ENCODE peak calls at places on chromosomes 2 and 18, in six cellular contexts. N is adrenal gland, A is GM23248, R is BJ, B is heart left ventricle, G is astrocyte. D is an unnamed sample.

GRCh38 chr2:181074457-181074856 is 94.1 kb downstream of the UBE2E3 start:
- DNase-seq in A (peak; percentile 35), G (peak; percentile 26), N (no peak), R (no peak), B (peak; percentile 10), D (no peak)

GRCh38 chr2:54423213-54423612 is 32.9 kb upstream of the SPTBN1 start:
- DNase-seq in B (peak; percentile 62), N (no peak), A (no peak), G (no peak), R (no peak), D (no peak)

GRCh38 chr2:88654714-88655113 is 27.4 kb upstream of the EIF2AK3 start:
- DNase-seq in B (no peak), N (no peak), R (no peak), G (peak; percentile 75), A (peak; percentile 69), D (no peak)

GRCh38 chr2:85187069-85187468 is 53.9 kb downstream of the TCF7L1 start:
- DNase-seq in G (peak; percentile 25), N (no peak), R (no peak), A (no peak), B (no peak), D (no peak)

GRCh38 chr2:74696758-74697327 is 42.8 kb downstream of the SEMA4F start:
- DNase-seq in R (no peak), G (peak; percentile 6), N (no peak), B (no peak), A (peak; percentile 47), D (no peak)

GRCh38 chr2:164430166-164430783 is 191.0 kb downstream of the GRB14 start:
- DNase-seq in A (peak; percentile 64), G (peak; percentile 24), R (no peak), N (no peak), B (no peak), D (peak; percentile 8)

GRCh38 chr2:241570961-241571581 is 12.5 kb downstream of the BOK start:
- DNase-seq in R (no peak), A (no peak), N (no peak), G (no peak), B (no peak), D (peak; percentile 50)

GRCh38 chr2:221060335-221060734 is 511.8 kb downstream of the EPHA4 start:
- DNase-seq in A (peak; percentile 54), R (peak; percentile 71), G (peak; percentile 85), N (no peak), B (no peak), D (no peak)

GRCh38 chr2:108906403-108907077 is 82.5 kb downstream of the EDAR start:
- DNase-seq in A (no peak), R (no peak), G (no peak), N (no peak), B (no peak), D (peak; percentile 22)

DNA sequence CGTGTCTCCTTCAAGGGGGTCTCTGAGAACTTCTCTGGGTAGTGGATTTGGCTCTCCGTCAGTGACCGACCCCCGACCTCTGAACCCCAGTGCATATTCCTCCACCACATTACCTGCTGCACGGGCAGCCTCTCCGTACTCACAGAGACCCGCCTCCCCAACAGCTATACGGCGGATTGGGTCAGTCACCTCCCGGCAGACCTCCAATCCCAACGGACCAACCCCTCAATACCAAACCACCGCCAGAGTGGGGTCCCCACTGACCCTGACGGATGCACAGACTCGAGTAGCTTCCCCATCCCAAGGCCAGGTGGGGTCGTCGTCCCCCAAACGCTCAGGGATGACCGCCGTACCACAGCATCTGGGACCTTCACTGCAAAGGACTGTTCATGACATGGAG is 168.2 kb downstream of the PKP4 start:
- DNase-seq in A (no peak), B (no peak), N (no peak), R (no peak), G (no peak), D (no peak)
- H3K36me3 ChIP-seq in A (peaks cover 27% of the 10 kb centered on the region), B (peaks cover 67% of the 10 kb centered on the region), N (peaks cover 7% of the 10 kb centered on the region), R (peaks cover 7% of the 10 kb centered on the region), G (peaks cover 12% of the 10 kb centered on the region), D (peaks cover 7% of the 10 kb centered on the region)

DNA sequence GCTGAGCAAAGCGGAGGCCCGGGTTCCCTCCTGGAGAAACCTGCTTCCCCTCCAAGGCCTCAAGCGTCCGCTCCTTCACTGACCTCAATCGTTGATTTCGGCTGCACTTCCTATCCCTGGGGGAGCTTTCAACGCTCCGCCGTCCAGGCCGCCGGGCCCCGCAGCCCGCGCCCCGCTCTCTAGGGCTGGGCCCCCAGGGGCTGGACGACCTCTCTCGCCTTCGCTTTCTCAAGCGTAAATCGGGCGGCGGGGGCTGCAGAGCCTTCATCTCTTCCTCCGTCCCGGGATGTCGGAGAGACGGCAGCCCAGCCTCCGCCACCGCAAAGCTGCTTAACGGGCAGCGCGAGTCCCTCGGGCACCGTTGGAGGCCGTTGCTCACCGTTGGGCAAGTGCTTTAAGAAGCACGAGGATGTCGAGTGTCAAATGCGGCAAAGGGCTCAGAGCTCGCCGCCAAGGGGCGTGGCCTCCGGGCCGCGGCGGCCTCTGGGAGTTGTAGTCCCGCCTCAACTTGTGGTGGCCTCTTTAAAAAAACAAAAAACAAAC is 8.5 kb downstream of the HES6 start:
- DNase-seq in B (peak; percentile 73), A (peak; percentile 77), G (peak; percentile 20), R (no peak), N (peak; percentile 78), D (peak; percentile 96)
- H3K4me3 ChIP-seq in B (peak overlapping the region; percentile 24), A (peak overlapping the region; percentile 66), G (peak overlapping the region; percentile 53), R (peak overlapping the region; percentile 42), N (peak overlapping the region; percentile 43), D (peak overlapping the region; percentile 53)

GRCh38 chr2:17541514-17541950 is 1.0 kb downstream of the VSNL1 start:
- DNase-seq in G (no peak), N (no peak), A (no peak), R (no peak), B (no peak), D (no peak)
- H3K27me3 ChIP-seq in G (no peaks in the 10 kb centered on the region), N (peaks cover 5% of the 10 kb centered on the region), A (no peaks in the 10 kb centered on the region), R (peaks cover 27% of the 10 kb centered on the region), B (no peaks in the 10 kb centered on the region), D (peaks cover 5% of the 10 kb centered on the region)

GRCh38 chr2:11805920-11806319 is 59.5 kb downstream of the LPIN1 start:
- DNase-seq in A (no peak), B (no peak), R (no peak), N (no peak), G (no peak), D (no peak)
- H3K36me3 ChIP-seq in A (peaks cover 23% of the 10 kb centered on the region), B (peaks cover 77% of the 10 kb centered on the region), R (peaks cover 25% of the 10 kb centered on the region), N (peaks cover 52% of the 10 kb centered on the region), G (peaks cover 37% of the 10 kb centered on the region), D (peaks cover 6% of the 10 kb centered on the region)

GRCh38 chr2:230217424-230217823 is 2.4 kb downstream of the SP110 start:
- DNase-seq in G (no peak), R (no peak), N (no peak), A (no peak), B (no peak), D (no peak)
- H3K4me3 ChIP-seq in G (no peak overlapping the region), R (no peak overlapping the region), N (no peak overlapping the region), A (no peak overlapping the region), B (no peak overlapping the region), D (no peak overlapping the region)

DNA sequence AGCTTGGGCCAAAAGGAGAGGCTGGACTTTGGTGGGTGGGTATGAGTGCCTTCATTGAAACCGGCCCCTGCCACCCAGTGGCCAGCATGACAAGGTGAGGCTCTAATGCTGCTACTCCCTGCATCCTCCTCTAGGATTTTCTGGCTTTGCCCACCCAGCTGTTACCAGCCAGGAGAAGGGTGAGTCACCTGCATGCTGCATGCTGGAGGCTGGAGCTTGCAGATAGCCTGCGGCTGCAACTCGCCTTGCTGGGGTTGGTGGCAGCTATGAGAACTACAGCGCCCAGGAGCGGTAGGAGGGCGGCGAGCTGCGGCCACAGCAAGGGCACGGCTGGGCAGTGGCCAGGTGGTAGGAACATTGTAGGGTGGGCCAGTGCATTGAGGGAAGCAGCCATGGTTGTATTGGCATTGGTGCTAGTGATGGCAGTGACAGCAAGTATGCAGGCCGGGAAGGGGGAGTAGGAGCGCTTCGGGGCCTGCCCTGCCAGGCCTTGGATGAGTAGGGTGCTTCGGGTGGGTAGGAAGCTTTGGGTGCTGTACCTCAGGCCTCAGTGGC is 75.4 kb upstream of the SLC35G4 start:
- DNase-seq in G (no peak), A (peak; percentile 5), N (no peak), R (no peak), B (no peak), D (peak; percentile 41)
- H3K27me3 ChIP-seq in G (no peaks in the 10 kb centered on the region), A (peaks cover 16% of the 10 kb centered on the region), N (no peaks in the 10 kb centered on the region), R (no peaks in the 10 kb centered on the region), B (no peaks in the 10 kb centered on the region), D (no peaks in the 10 kb centered on the region)

GRCh38 chr2:235526166-235526565 is 32.3 kb downstream of the AGAP1 start:
- DNase-seq in G (no peak), R (no peak), A (no peak), N (no peak), B (no peak), D (no peak)
- H3K36me3 ChIP-seq in G (no peaks in the 10 kb centered on the region), R (no peaks in the 10 kb centered on the region), A (no peaks in the 10 kb centered on the region), N (no peaks in the 10 kb centered on the region), B (no peaks in the 10 kb centered on the region), D (no peaks in the 10 kb centered on the region)

DNA sequence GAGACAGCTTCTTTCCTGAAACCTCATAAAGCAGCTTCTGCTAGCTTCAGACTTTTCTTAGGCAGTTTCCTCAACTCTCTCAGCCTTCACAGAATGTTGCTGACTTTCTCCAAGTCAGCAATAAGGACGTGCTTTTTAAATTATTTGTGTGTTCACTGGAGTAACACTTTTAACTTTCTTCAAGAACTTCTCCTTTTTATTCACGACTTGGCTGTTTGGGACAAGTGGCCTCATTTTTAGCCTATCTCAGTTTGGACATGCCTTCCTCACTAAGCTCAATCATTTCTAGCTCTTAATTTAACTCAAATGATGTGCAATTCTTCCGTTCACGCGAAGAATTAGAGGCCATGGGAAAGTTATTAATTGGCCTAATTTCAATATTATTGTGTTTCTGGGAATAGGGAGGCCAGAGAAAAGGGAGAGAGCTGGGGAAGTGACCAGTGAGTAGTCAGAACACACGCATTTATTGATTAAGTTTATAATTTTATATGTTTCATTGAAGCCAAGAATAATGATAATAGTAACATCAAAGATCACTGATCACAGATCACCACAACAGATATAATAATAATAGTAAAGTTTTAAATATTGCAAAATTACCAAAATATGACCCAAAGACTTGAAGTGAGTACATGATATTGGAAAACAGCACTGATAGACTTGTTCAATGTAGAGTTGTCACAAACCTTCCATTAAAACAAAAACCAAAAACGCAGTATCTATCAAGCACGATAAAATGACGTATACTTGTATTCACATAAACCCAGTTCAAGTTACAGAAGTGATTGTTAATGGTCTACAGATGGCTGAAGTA is 4.8 kb downstream of the REG1A start:
- DNase-seq in R (no peak), N (no peak), A (no peak), G (no peak), B (no peak), D (no peak)
- H3K4me3 ChIP-seq in R (no peak overlapping the region), N (no peak overlapping the region), A (no peak overlapping the region), G (no peak overlapping the region), B (no peak overlapping the region), D (no peak overlapping the region)

GRCh38 chr2:101446869-101447268 is 28.0 kb downstream of the RFX8 start:
- DNase-seq in N (no peak), A (peak; percentile 92), G (peak; percentile 96), R (peak; percentile 66), B (no peak), D (no peak)
- H3K27me3 ChIP-seq in N (no peaks in the 10 kb centered on the region), A (no peaks in the 10 kb centered on the region), G (no peaks in the 10 kb centered on the region), R (no peaks in the 10 kb centered on the region), B (no peaks in the 10 kb centered on the region), D (no peaks in the 10 kb centered on the region)

GRCh38 chr2:239977111-239977510 is 48.0 kb downstream of the NDUFA10 start:
- DNase-seq in G (no peak), B (no peak), A (no peak), N (no peak), R (no peak), D (no peak)
- H3K36me3 ChIP-seq in G (peaks cover 6% of the 10 kb centered on the region), B (peaks cover 70% of the 10 kb centered on the region), A (peaks cover 7% of the 10 kb centered on the region), N (peaks cover 9% of the 10 kb centered on the region), R (peaks cover 18% of the 10 kb centered on the region), D (peaks cover 1% of the 10 kb centered on the region)